ENCODE peak calls at places on chromosomes 6 and 20, in eight cellular contexts. One of them, this sample, is unnamed.

GRCh38 chr6:108561742-108562502 is 1.2 kb downstream of the FOXO3 start:
- DNase-seq in GM23338: peak
- DNase-seq in hepatocyte: peak
- DNase-seq in neural progenitor cell: peak
- DNase-seq in SK-N-SH: peak
- DNase-seq in MM.1S: no peak
- DNase-seq in PC-3: peak
- DNase-seq in HCT116: no peak
- DNase-seq in this sample: no peak

GRCh38 chr6:331622-332521 is 39.6 kb downstream of the DUSP22 start:
- DNase-seq in PC-3: no peak
- DNase-seq in neural progenitor cell: no peak
- DNase-seq in HCT116: no peak
- DNase-seq in SK-N-SH: no peak
- DNase-seq in hepatocyte: no peak
- DNase-seq in GM23338: no peak
- DNase-seq in MM.1S: no peak
- DNase-seq in this sample: peak

GRCh38 chr6:131107166-131107565 is 28.1 kb upstream of the AKAP7 start:
- DNase-seq in neural progenitor cell: no peak
- DNase-seq in HCT116: no peak
- DNase-seq in GM23338: no peak
- DNase-seq in hepatocyte: peak
- DNase-seq in PC-3: peak
- DNase-seq in MM.1S: no peak
- DNase-seq in SK-N-SH: no peak
- DNase-seq in this sample: no peak

GRCh38 chr6:35505985-35506384 is 6.7 kb downstream of the TULP1 start:
- DNase-seq in SK-N-SH: peak
- DNase-seq in MM.1S: no peak
- DNase-seq in hepatocyte: no peak
- DNase-seq in PC-3: no peak
- DNase-seq in GM23338: peak
- DNase-seq in HCT116: no peak
- DNase-seq in neural progenitor cell: no peak
- DNase-seq in this sample: no peak

GRCh38 chr6:36305885-36306284 is 30.8 kb downstream of the BNIP5 start:
- DNase-seq in GM23338: no peak
- DNase-seq in HCT116: no peak
- DNase-seq in SK-N-SH: no peak
- DNase-seq in PC-3: no peak
- DNase-seq in hepatocyte: no peak
- DNase-seq in MM.1S: no peak
- DNase-seq in neural progenitor cell: no peak
- DNase-seq in this sample: no peak

GRCh38 chr6:121917834-121918559 is 481.5 kb upstream of the HSF2 start:
- DNase-seq in PC-3: no peak
- DNase-seq in MM.1S: no peak
- DNase-seq in SK-N-SH: no peak
- DNase-seq in GM23338: no peak
- DNase-seq in hepatocyte: no peak
- DNase-seq in neural progenitor cell: no peak
- DNase-seq in HCT116: peak
- DNase-seq in this sample: no peak

GRCh38 chr6:71123051-71123450 is 165.6 kb upstream of the OGFRL1 start:
- DNase-seq in HCT116: no peak
- DNase-seq in GM23338: no peak
- DNase-seq in PC-3: no peak
- DNase-seq in SK-N-SH: no peak
- DNase-seq in neural progenitor cell: no peak
- DNase-seq in hepatocyte: no peak
- DNase-seq in MM.1S: no peak
- DNase-seq in this sample: no peak

GRCh38 chr20:35125753-35126152 is 21.4 kb downstream of the EDEM2 start:
- DNase-seq in SK-N-SH: no peak
- DNase-seq in hepatocyte: no peak
- DNase-seq in MM.1S: no peak
- DNase-seq in PC-3: no peak
- DNase-seq in HCT116: no peak
- DNase-seq in GM23338: no peak
- DNase-seq in neural progenitor cell: no peak
- DNase-seq in this sample: no peak

GRCh38 chr6:1726341-1726763 is 116.6 kb downstream of the FOXC1 start:
- DNase-seq in GM23338: peak
- DNase-seq in HCT116: no peak
- DNase-seq in neural progenitor cell: peak
- DNase-seq in PC-3: no peak
- DNase-seq in MM.1S: no peak
- DNase-seq in hepatocyte: no peak
- DNase-seq in SK-N-SH: no peak
- DNase-seq in this sample: no peak

GRCh38 chr20:63332488-63333240 is 28.5 kb downstream of the CHRNA4 start:
- DNase-seq in SK-N-SH: no peak
- DNase-seq in neural progenitor cell: no peak
- DNase-seq in MM.1S: no peak
- DNase-seq in PC-3: no peak
- DNase-seq in hepatocyte: no peak
- DNase-seq in HCT116: no peak
- DNase-seq in GM23338: no peak
- DNase-seq in this sample: no peak

GRCh38 chr6:71394001-71394432 is 105.4 kb downstream of the OGFRL1 start:
- DNase-seq in hepatocyte: no peak
- DNase-seq in SK-N-SH: no peak
- DNase-seq in PC-3: peak
- DNase-seq in HCT116: no peak
- DNase-seq in neural progenitor cell: no peak
- DNase-seq in GM23338: no peak
- DNase-seq in MM.1S: no peak
- DNase-seq in this sample: no peak

GRCh38 chr6:145948328-145948727 is 15.8 kb downstream of the SHPRH start:
- DNase-seq in hepatocyte: no peak
- DNase-seq in MM.1S: no peak
- DNase-seq in GM23338: no peak
- DNase-seq in PC-3: peak
- DNase-seq in SK-N-SH: no peak
- DNase-seq in HCT116: no peak
- DNase-seq in neural progenitor cell: no peak
- DNase-seq in this sample: no peak

GRCh38 chr6:34465551-34466241 is at the start of gene PACSIN1:
- DNase-seq in hepatocyte: peak
- DNase-seq in GM23338: peak
- DNase-seq in PC-3: peak
- DNase-seq in HCT116: no peak
- DNase-seq in MM.1S: peak
- DNase-seq in neural progenitor cell: peak
- DNase-seq in SK-N-SH: peak
- DNase-seq in this sample: peak

GRCh38 chr20:39269031-39269461 is 306.9 kb downstream of the DHX35 start:
- DNase-seq in MM.1S: peak
- DNase-seq in neural progenitor cell: peak
- DNase-seq in PC-3: peak
- DNase-seq in GM23338: peak
- DNase-seq in SK-N-SH: peak
- DNase-seq in HCT116: peak
- DNase-seq in hepatocyte: peak
- DNase-seq in this sample: peak

GRCh38 chr6:56977192-56977591 is 22.3 kb downstream of the BEND6 start:
- DNase-seq in MM.1S: no peak
- DNase-seq in HCT116: no peak
- DNase-seq in GM23338: no peak
- DNase-seq in hepatocyte: no peak
- DNase-seq in PC-3: no peak
- DNase-seq in neural progenitor cell: no peak
- DNase-seq in SK-N-SH: no peak
- DNase-seq in this sample: no peak

GRCh38 chr6:109531446-109531845 is 48.4 kb upstream of the ZBTB24 start:
- DNase-seq in PC-3: no peak
- DNase-seq in SK-N-SH: no peak
- DNase-seq in hepatocyte: no peak
- DNase-seq in HCT116: no peak
- DNase-seq in GM23338: no peak
- DNase-seq in neural progenitor cell: no peak
- DNase-seq in MM.1S: no peak
- DNase-seq in this sample: no peak

GRCh38 chr6:28537509-28538140 is 11.9 kb downstream of the GPX5 start:
- DNase-seq in PC-3: peak
- DNase-seq in neural progenitor cell: peak
- DNase-seq in GM23338: peak
- DNase-seq in SK-N-SH: no peak
- DNase-seq in HCT116: peak
- DNase-seq in MM.1S: no peak
- DNase-seq in hepatocyte: peak
- DNase-seq in this sample: no peak

GRCh38 chr6:165010556-165011535 is 298.6 kb downstream of the C6orf118 start:
- DNase-seq in SK-N-SH: no peak
- DNase-seq in PC-3: peak
- DNase-seq in GM23338: peak
- DNase-seq in hepatocyte: peak
- DNase-seq in neural progenitor cell: peak
- DNase-seq in HCT116: no peak
- DNase-seq in MM.1S: no peak
- DNase-seq in this sample: no peak

GRCh38 chr6:122491915-122492537 is 20.4 kb upstream of the SERINC1 start:
- DNase-seq in SK-N-SH: peak
- DNase-seq in hepatocyte: peak
- DNase-seq in PC-3: peak
- DNase-seq in GM23338: peak
- DNase-seq in HCT116: peak
- DNase-seq in neural progenitor cell: peak
- DNase-seq in MM.1S: peak
- DNase-seq in this sample: peak

DNA sequence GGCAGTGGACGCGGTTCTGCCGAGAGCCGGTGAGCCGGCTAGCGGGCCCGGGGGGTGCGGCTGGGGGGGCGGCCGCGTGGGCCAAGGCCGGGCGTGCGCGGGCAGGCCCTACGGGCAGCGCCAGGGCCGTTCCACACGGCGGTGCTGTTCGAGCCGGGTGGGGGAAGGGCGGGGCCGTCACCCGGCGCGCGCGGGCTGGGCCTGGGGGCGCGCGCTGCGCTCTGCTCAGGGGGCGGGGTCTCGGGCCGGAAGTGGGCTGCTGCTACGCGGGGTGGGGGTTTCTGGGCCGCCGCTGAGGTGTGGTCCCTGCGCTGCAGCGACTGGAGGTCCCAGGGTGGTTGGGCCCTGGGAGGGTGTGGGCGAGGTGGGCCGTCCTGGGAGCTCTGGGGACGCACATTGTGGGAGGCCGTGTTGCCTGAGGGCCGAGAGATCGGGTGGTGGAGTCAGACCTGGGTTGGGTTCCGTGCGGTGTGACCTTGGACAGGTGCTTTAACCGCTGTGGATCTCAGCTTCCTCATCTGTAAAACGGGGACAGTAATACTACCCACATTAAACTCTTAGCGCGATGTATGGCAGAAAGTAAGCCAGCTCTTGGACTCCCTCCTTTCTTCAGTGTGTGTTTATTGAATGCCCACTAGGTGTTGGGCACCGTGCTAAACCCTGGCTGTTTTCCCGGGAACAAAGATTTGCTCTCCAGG is 395 bp downstream of the MAPRE1 start:
- DNase-seq in PC-3: peak
- DNase-seq in hepatocyte: peak
- DNase-seq in GM23338: peak
- DNase-seq in HCT116: peak
- DNase-seq in SK-N-SH: peak
- DNase-seq in MM.1S: peak
- DNase-seq in neural progenitor cell: peak
- DNase-seq in this sample: peak
- TF ChIP-seq EZH2phosphoT487 in PC-3: no peak
- TF ChIP-seq EZH2phosphoT487 in hepatocyte: no peak
- TF ChIP-seq EZH2phosphoT487 in GM23338: no peak
- TF ChIP-seq EZH2phosphoT487 in HCT116: no peak
- TF ChIP-seq EZH2phosphoT487 in SK-N-SH: no peak
- TF ChIP-seq EZH2phosphoT487 in MM.1S: no peak
- TF ChIP-seq EZH2phosphoT487 in neural progenitor cell: no peak
- TF ChIP-seq EZH2phosphoT487 in this sample: no peak

GRCh38 chr20:37758332-37758731 is 64.5 kb downstream of the CTNNBL1 start:
- DNase-seq in PC-3: peak
- DNase-seq in HCT116: no peak
- DNase-seq in GM23338: peak
- DNase-seq in MM.1S: no peak
- DNase-seq in SK-N-SH: no peak
- DNase-seq in neural progenitor cell: peak
- DNase-seq in hepatocyte: peak
- DNase-seq in this sample: no peak
- TF ChIP-seq CTCF in PC-3: peak
- TF ChIP-seq CTCF in HCT116: peak
- TF ChIP-seq CTCF in GM23338: peak
- TF ChIP-seq CTCF in MM.1S: peak
- TF ChIP-seq CTCF in SK-N-SH: peak
- TF ChIP-seq CTCF in neural progenitor cell: peak
- TF ChIP-seq CTCF in hepatocyte: peak
- TF ChIP-seq CTCF in this sample: peak

GRCh38 chr6:11865926-11866325 is 87.3 kb upstream of the ADTRP start:
- DNase-seq in hepatocyte: peak
- DNase-seq in neural progenitor cell: no peak
- DNase-seq in HCT116: no peak
- DNase-seq in SK-N-SH: no peak
- DNase-seq in GM23338: no peak
- DNase-seq in PC-3: peak
- DNase-seq in MM.1S: no peak
- DNase-seq in this sample: no peak
- H2AFZ ChIP-seq in hepatocyte: no peak
- H2AFZ ChIP-seq in neural progenitor cell: no peak
- H2AFZ ChIP-seq in HCT116: no peak
- H2AFZ ChIP-seq in SK-N-SH: peak
- H2AFZ ChIP-seq in GM23338: no peak
- H2AFZ ChIP-seq in PC-3: no peak
- H2AFZ ChIP-seq in MM.1S: no peak
- H2AFZ ChIP-seq in this sample: no peak

GRCh38 chr6:30556006-30556713 is at the start of gene GNL1:
- DNase-seq in hepatocyte: peak
- DNase-seq in SK-N-SH: peak
- DNase-seq in MM.1S: peak
- DNase-seq in HCT116: peak
- DNase-seq in neural progenitor cell: peak
- DNase-seq in GM23338: peak
- DNase-seq in PC-3: peak
- DNase-seq in this sample: peak

GRCh38 chr6:30555428-30556005 is 772 bp downstream of the GNL1 start:
- DNase-seq in hepatocyte: peak
- DNase-seq in MM.1S: no peak
- DNase-seq in SK-N-SH: no peak
- DNase-seq in neural progenitor cell: peak
- DNase-seq in HCT116: no peak
- DNase-seq in GM23338: peak
- DNase-seq in PC-3: no peak
- DNase-seq in this sample: peak

GRCh38 chr6:30556964-30557682 is at the start of gene PRR3:
- DNase-seq in GM23338: peak
- DNase-seq in HCT116: no peak
- DNase-seq in neural progenitor cell: peak
- DNase-seq in MM.1S: peak
- DNase-seq in hepatocyte: peak
- DNase-seq in PC-3: peak
- DNase-seq in SK-N-SH: peak
- DNase-seq in this sample: peak

GRCh38 chr6:30557683-30557981 is 537 bp downstream of the PRR3 start:
- DNase-seq in HCT116: peak
- DNase-seq in SK-N-SH: no peak
- DNase-seq in GM23338: no peak
- DNase-seq in MM.1S: no peak
- DNase-seq in hepatocyte: no peak
- DNase-seq in neural progenitor cell: no peak
- DNase-seq in PC-3: peak
- DNase-seq in this sample: peak

GRCh38 chr6:30556714-30556963 is 350 bp upstream of the GNL1 start:
- DNase-seq in HCT116: peak
- DNase-seq in GM23338: peak
- DNase-seq in hepatocyte: peak
- DNase-seq in SK-N-SH: no peak
- DNase-seq in PC-3: no peak
- DNase-seq in MM.1S: peak
- DNase-seq in neural progenitor cell: peak
- DNase-seq in this sample: peak
- TF ChIP-seq EZH2phosphoT487 in HCT116: no peak
- TF ChIP-seq EZH2phosphoT487 in GM23338: no peak
- TF ChIP-seq EZH2phosphoT487 in hepatocyte: no peak
- TF ChIP-seq EZH2phosphoT487 in SK-N-SH: no peak
- TF ChIP-seq EZH2phosphoT487 in PC-3: no peak
- TF ChIP-seq EZH2phosphoT487 in MM.1S: no peak
- TF ChIP-seq EZH2phosphoT487 in neural progenitor cell: no peak
- TF ChIP-seq EZH2phosphoT487 in this sample: no peak

This sample was measured in OCI-LY7.